ENCODE peak calls at places on chromosomes 4 and X, in four cellular contexts. D, L, H and B are unnamed samples.

GRCh38 chrX:2500091-2500680 is 590 bp downstream of the DHRSX start:
- DNase-seq in D (peak; percentile 81), L (peak; percentile 48), H (no peak), B (no peak)

GRCh38 chr4:149987777-149988410 is 90.4 kb upstream of the DCLK2 start:
- DNase-seq in L (peak; percentile 45), D (no peak), H (no peak), B (no peak)

GRCh38 chr4:96295143-96295763 is 455.4 kb downstream of the PDHA2 start:
- DNase-seq in H (no peak), D (no peak), L (no peak), B (no peak)

GRCh38 chr4:126938023-126938422 is 694.7 kb upstream of the INTU start:
- DNase-seq in D (no peak), L (peak; percentile 17), H (no peak), B (no peak)

GRCh38 chr4:88822034-88822433 is 124.4 kb upstream of the NAP1L5 start:
- DNase-seq in H (no peak), D (no peak), L (no peak), B (no peak)

GRCh38 chr4:144647095-144647959 is 1.4 kb downstream of the HHIP start:
- DNase-seq in H (no peak), D (peak; percentile 66), L (peak; percentile 78), B (no peak)

GRCh38 chr4:152605641-152606304 is 69.9 kb upstream of the FBXW7 start:
- DNase-seq in L (peak; percentile 37), D (peak; percentile 88), H (no peak), B (no peak)

GRCh38 chr4:187127456-187127855 is 403.8 kb upstream of the FAT1 start:
- DNase-seq in D (no peak), L (no peak), H (no peak), B (no peak)

GRCh38 chr4:133145758-133146157 is 3.3 kb upstream of the PCDH10 start:
- DNase-seq in H (no peak), L (no peak), D (no peak), B (no peak)

GRCh38 chrX:21926527-21927278 is 13.8 kb upstream of the SMS start:
- DNase-seq in D (no peak), H (no peak), L (peak; percentile 97), B (no peak)

GRCh38 chr4:123102897-123103489 is 180.6 kb upstream of the NUDT6 start:
- DNase-seq in L (peak; percentile 78), H (no peak), D (no peak), B (no peak)

GRCh38 chr4:93317571-93317970 is 511.0 kb upstream of the ATOH1 start:
- DNase-seq in D (no peak), H (no peak), L (no peak), B (no peak)

GRCh38 chr4:20520901-20521300 is 179.4 kb upstream of the PACRGL start:
- DNase-seq in L (peak; percentile 65), D (no peak), H (no peak), B (no peak)

GRCh38 chrX:101025126-101025525 is 26.8 kb downstream of the TRMT2B start:
- DNase-seq in H (no peak), D (no peak), L (peak; percentile 8), B (no peak)

GRCh38 chr4:145609494-145610427 is 9.4 kb upstream of the MMAA start:
- DNase-seq in D (peak; percentile 87), H (no peak), L (peak; percentile 87), B (no peak)

GRCh38 chrX:103647630-103648029 is 18.9 kb downstream of the TCEAL1 start:
- DNase-seq in D (no peak), H (no peak), L (no peak), B (no peak)

GRCh38 chr4:118224239-118224829 is 128.5 kb downstream of the PRSS12 start:
- DNase-seq in H (no peak), D (no peak), L (peak; percentile 84), B (no peak)

GRCh38 chrX:25005034-25005381 is 10.8 kb downstream of the ARX start:
- DNase-seq in H (no peak), D (no peak), L (no peak), B (no peak)

GRCh38 chr4:148447672-148448071 is 5.5 kb upstream of the NR3C2 start:
- DNase-seq in H (no peak), L (no peak), D (no peak), B (no peak)

GRCh38 chr4:119081943-119082342 is 53.7 kb upstream of the MYOZ2 start:
- DNase-seq in H (no peak), D (no peak), L (no peak), B (no peak)

GRCh38 chr4:64503945-64504675 is 94.9 kb upstream of the TECRL start:
- DNase-seq in L (no peak), D (no peak), H (no peak), B (no peak)

DNA sequence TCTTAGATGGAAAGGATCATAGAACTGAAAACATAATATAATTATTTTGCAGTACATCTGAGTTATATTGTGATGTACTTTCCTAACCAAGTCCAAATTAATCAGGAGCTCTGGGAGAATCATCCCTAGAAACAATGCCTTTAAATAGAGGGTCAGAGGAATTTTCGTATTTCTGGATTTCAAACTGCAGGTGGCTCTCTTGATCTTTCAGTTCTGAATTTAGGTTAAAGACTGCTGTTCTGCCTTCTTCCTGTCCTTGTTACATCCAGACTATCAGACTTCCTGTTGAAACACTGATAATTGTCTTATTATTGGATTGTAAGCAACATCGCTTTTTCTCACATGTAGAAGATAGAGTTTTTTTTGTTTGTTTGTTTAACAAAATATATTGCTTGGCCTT is 142.7 kb downstream of the RPA4 start:
- DNase-seq in D (no peak), H (no peak), L (peak; percentile 3), B (no peak)
- TF ChIP-seq CTCF in D (peak; percentile 72), H (no peak), L (no peak), B (peak; percentile 71)

DNA sequence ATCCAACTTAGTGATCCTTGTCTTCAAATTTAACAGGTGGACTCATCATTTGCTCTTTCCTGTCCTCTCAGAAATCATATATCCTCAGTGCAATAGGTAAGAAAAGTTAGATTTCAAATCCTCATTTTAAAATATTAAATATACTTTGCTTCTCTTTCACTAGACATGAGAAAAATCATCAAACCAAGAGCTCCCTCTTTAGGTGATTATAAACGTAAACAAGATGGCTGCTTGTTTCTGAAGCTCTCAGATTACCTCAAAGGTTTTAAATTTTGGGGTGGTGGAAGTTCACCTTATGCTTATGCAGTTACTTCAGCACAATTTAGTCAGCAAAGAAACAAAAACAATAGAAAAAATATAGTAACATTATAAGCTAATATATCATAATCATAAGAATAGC is 27.3 kb downstream of the CSN3 start:
- DNase-seq in D (no peak), H (no peak), L (no peak), B (no peak)
- TF ChIP-seq CTCF in D (peak; percentile 62), H (no peak), L (no peak), B (peak; percentile 25)

DNA sequence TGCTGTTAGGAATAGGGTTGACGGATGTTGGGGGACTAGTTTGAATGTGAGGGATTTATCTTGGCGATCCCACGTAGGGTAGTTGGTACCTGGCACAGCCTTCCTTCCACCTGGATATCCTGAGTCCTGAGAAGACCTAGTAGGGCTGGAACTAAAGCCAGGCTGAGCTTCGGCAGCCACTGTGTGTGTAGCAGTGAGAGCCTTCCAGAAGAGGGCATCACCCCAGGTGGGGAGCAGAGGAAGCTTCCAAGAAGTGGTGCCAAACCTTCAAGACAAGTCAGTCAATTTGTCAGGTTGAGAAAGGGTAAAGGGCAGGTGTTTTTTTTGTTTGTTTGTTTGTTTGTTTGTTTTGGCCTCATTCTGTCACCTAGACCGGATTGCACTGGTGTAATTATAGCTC is 1.2 kb upstream of the FGFBP2 start:
- DNase-seq in L (no peak), D (peak; percentile 79), H (no peak), B (no peak)
- TF ChIP-seq CTCF in L (no peak), D (peak; percentile 71), H (no peak), B (no peak)

DNA sequence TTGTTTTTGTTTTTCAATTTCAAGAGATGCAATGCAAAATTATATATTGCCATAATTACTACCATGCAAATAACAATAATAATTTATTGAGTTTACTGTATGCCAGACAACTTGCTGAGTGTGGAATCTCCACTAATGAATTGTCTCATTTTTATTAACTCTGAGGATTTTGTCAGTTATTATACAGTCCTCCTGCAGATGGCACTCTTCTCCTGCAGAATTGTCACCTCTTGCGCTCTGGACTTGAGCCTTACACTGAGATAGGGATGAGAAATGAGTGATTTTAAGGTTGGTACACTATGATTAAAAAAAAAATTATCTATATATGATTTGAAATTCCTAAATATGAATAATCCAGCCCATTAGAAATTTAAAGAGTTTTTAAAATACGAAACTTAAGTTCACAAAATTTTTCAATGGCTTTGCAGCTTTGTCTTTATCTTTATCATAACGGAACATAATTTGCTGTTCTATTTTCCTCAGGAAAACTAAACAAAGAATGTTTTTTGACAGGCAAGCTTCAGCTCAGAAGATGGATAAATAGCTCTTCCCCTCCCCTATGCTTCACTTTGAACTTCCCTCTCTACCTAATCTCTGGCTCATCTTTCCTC is 12.7 kb upstream of the PAQR3 start:
- DNase-seq in L (peak; percentile 61), D (no peak), H (no peak), B (no peak)
- TF ChIP-seq CTCF in L (peak; percentile 64), D (peak; percentile 92), H (peak; percentile 57), B (peak; percentile 92)

GRCh38 chr4:79578613-79579012 is 170.6 kb upstream of the GK2 start:
- DNase-seq in D (no peak), H (no peak), L (no peak), B (no peak)

GRCh38 chr4:79575709-79576479 is 167.9 kb upstream of the GK2 start:
- DNase-seq in H (no peak), L (peak; percentile 24), D (no peak), B (no peak)

GRCh38 chr4:79574741-79575451 is 166.9 kb upstream of the GK2 start:
- DNase-seq in H (no peak), D (no peak), L (no peak), B (no peak)

GRCh38 chr4:79576480-79576803 is 168.4 kb upstream of the GK2 start:
- DNase-seq in L (peak; percentile 51), D (no peak), H (no peak), B (no peak)
- TF ChIP-seq CTCF in L (peak; percentile 66), D (peak; percentile 69), H (no peak), B (peak; percentile 75)

GRCh38 chrX:127459784-127460183 is 592.4 kb downstream of the ACTRT1 start:
- DNase-seq in L (no peak), H (no peak), D (peak; percentile 76), B (no peak)
- TF ChIP-seq CTCF in L (no peak), H (no peak), D (peak; percentile 81), B (no peak)

GRCh38 chrX:281166-281999 is at the start of gene PLCXD1:
- DNase-seq in H (peak; percentile 78), L (peak; percentile 34), D (peak; percentile 97), B (peak; percentile 59)
- TF ChIP-seq CTCF in H (no peak), L (no peak), D (no peak), B (no peak)

DNA sequence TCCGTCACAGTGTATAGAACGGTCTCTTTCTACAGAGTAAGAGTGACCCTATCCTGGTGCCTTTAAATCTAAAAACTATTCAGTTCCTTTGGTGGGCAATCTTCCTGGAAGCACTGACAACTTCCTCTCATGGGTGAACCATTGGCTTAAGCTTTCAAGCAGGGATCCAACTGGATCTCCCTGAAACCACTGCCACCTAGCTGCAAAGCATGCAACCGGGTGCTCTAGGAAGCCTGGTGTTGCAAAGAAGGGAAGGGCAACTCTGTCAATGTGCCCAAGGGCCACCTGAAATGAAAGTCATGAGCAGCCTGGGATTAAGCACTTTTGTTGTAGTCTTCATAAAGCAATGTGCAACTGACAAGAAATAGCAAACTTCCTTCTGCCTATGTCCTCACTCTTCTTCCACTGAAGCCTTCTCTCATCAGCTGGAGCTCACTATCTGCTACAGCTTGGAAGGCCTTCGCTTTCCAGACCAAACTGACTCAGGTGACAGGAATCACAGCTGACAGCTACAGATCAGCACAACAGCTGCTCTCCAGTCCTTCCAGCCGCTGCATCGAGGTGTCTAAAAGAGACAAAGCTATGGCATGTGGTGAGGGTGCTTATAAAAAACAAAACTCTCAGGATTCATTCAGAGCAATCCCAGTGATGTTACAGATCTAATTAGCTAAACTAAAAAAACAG is 46.1 kb downstream of the SETD7 start:
- DNase-seq in D (peak; percentile 80), H (no peak), L (no peak), B (no peak)
- TF ChIP-seq CTCF in D (peak; percentile 83), H (no peak), L (peak; percentile 33), B (peak; percentile 65)

GRCh38 chr4:73137121-73137520 is 67.6 kb upstream of the COX18 start:
- DNase-seq in D (no peak), H (no peak), L (no peak), B (no peak)
- TF ChIP-seq CTCF in D (no peak), H (no peak), L (no peak), B (no peak)